ENCODE peak calls at places on chromosomes 12 and 14, in nine cellular contexts. B, L, P, Y, W, K, S, H and R are unnamed samples.

GRCh38 chr12:90290980-90291975 is 582.6 kb upstream of the ATP2B1 start:
- DNase-seq in P (no peak), Y (no peak), H (no peak), K (no peak), B (no peak), S (no peak), L (peak), W (no peak), R (no peak)

GRCh38 chr12:113241191-113242017 is 20.1 kb downstream of the TPCN1 start:
- DNase-seq in W (no peak), P (no peak), H (no peak), L (peak), S (no peak), Y (no peak), K (no peak), B (peak), R (no peak)

GRCh38 chr12:65615091-65615490 is 209.2 kb upstream of the HMGA2 start:
- DNase-seq in L (peak), B (peak), H (no peak), P (no peak), W (no peak), K (no peak), Y (no peak), S (no peak), R (no peak)

GRCh38 chr14:92469515-92469914 is 44.1 kb upstream of the RIN3 start:
- DNase-seq in P (no peak), S (no peak), W (no peak), H (no peak), B (no peak), L (no peak), Y (no peak), K (no peak), R (no peak)

GRCh38 chr12:69610126-69610525 is 581 bp downstream of the LRRC10 start:
- DNase-seq in P (no peak), H (no peak), B (no peak), W (no peak), S (no peak), L (no peak), K (no peak), Y (no peak), R (no peak)

GRCh38 chr12:62813031-62813829 is 121.7 kb downstream of the PPM1H start:
- DNase-seq in P (peak), K (no peak), S (peak), Y (no peak), H (no peak), L (peak), W (peak), B (peak), R (peak)

GRCh38 chr12:82964446-82964845 is 277.7 kb downstream of the TMTC2 start:
- DNase-seq in Y (no peak), B (no peak), L (peak), K (no peak), W (no peak), H (no peak), S (no peak), P (no peak), R (no peak)

GRCh38 chr12:111692575-111693210 is 6.8 kb downstream of the ACAD10 start:
- DNase-seq in K (no peak), B (peak), L (peak), H (no peak), Y (no peak), S (no peak), W (no peak), P (no peak), R (no peak)

GRCh38 chr12:88623777-88624548 is 43.7 kb upstream of the KITLG start:
- DNase-seq in Y (no peak), L (no peak), P (no peak), H (no peak), K (no peak), S (no peak), W (no peak), B (peak), R (no peak)

GRCh38 chr12:46556105-46556559 is 183.6 kb upstream of the SLC38A2 start:
- DNase-seq in H (no peak), Y (no peak), L (peak), B (peak), S (no peak), W (no peak), P (no peak), K (no peak), R (no peak)

GRCh38 chr14:63186453-63186852 is 17.8 kb upstream of the RHOJ start:
- DNase-seq in H (no peak), S (no peak), Y (no peak), L (peak), P (no peak), B (no peak), W (no peak), K (no peak), R (no peak)

GRCh38 chr12:70068743-70069142 is 174.5 kb upstream of the CNOT2 start:
- DNase-seq in S (no peak), W (no peak), L (no peak), K (no peak), P (no peak), H (no peak), Y (no peak), B (no peak), R (no peak)

GRCh38 chr12:127494961-127495915 is 771.7 kb upstream of the TMEM132C start:
- DNase-seq in B (no peak), P (no peak), Y (no peak), H (no peak), W (no peak), K (no peak), L (no peak), S (no peak), R (no peak)

GRCh38 chr12:81274619-81275018 is 196.7 kb downstream of the ACSS3 start:
- DNase-seq in B (no peak), P (no peak), K (peak), W (no peak), L (peak), H (no peak), S (no peak), Y (no peak), R (no peak)

GRCh38 chr12:47850153-47851084 is 30.7 kb upstream of the HDAC7 start:
- DNase-seq in K (no peak), L (no peak), W (no peak), Y (no peak), S (no peak), P (no peak), H (no peak), B (no peak), R (no peak)

GRCh38 chr14:64200170-64200569 is 94.0 kb downstream of the ESR2 start:
- DNase-seq in L (no peak), W (no peak), P (no peak), S (no peak), Y (no peak), K (no peak), B (no peak), H (no peak), R (peak)

GRCh38 chr12:94151577-94151976 is 3.2 kb downstream of the PLXNC1 start:
- DNase-seq in P (no peak), Y (no peak), W (no peak), L (no peak), H (no peak), S (no peak), K (no peak), B (no peak), R (no peak)

GRCh38 chr12:54405106-54405505 is 14.0 kb downstream of the ITGA5 start:
- DNase-seq in K (no peak), L (no peak), Y (no peak), W (no peak), H (no peak), B (no peak), S (no peak), P (no peak), R (peak)

GRCh38 chr12:64253356-64253755 is 31.3 kb upstream of the KICS2 start:
- DNase-seq in Y (no peak), H (no peak), W (no peak), K (no peak), P (no peak), L (no peak), B (no peak), S (no peak), R (no peak)

GRCh38 chr14:100015251-100015655 is 50.0 kb upstream of the EVL start:
- DNase-seq in B (no peak), H (no peak), L (no peak), W (no peak), K (no peak), S (no peak), P (no peak), Y (no peak), R (no peak)

GRCh38 chr14:67188326-67188725 is 914 bp upstream of the GARIN2 start:
- DNase-seq in S (no peak), W (no peak), P (no peak), B (no peak), H (no peak), K (no peak), L (no peak), Y (no peak), R (no peak)